ENCODE peak calls at places on chromosomes 6 and 20, in seven cellular contexts. M is activated CD8-positive, alpha-beta memory T cell treated with anti-CD3 and anti-CD28 coated beads for 4 hours; P is psoas muscle; O is pulmonary artery endothelial cell; Z is iris pigment epithelial cell; Q is CD8-positive, alpha-beta T cell; E is ELR. I is an unnamed sample.

GRCh38 chr20:12072221-12072944 is 154.7 kb downstream of the BTBD3 start:
- DNase-seq in M (no peak), P (no peak), Q (no peak), E (no peak), O (no peak), Z (peak), I (no peak)

GRCh38 chr6:30824698-30825097 is 59.6 kb upstream of the DDR1 start:
- DNase-seq in E (no peak), Z (no peak), M (no peak), O (no peak), Q (no peak), P (no peak), I (no peak)

GRCh38 chr6:21201673-21202430 is 391.7 kb upstream of the SOX4 start:
- DNase-seq in M (no peak), O (no peak), Q (no peak), E (no peak), P (no peak), Z (no peak), I (no peak)

GRCh38 chr6:16544006-16544405 is 217.3 kb downstream of the ATXN1 start:
- DNase-seq in P (peak), Z (peak), E (no peak), M (no peak), O (no peak), Q (no peak), I (peak)

GRCh38 chr6:166361080-166361429 is 18.7 kb upstream of the SFT2D1 start:
- DNase-seq in M (no peak), P (peak), Z (no peak), E (no peak), O (no peak), Q (no peak), I (peak)

GRCh38 chr6:30396833-30397479 is 52.0 kb downstream of the RPP21 start:
- DNase-seq in E (peak), Q (peak), P (peak), O (peak), M (peak), Z (peak), I (peak)

GRCh38 chr20:17758010-17758409 is 58.2 kb downstream of the BANF2 start:
- DNase-seq in Z (no peak), O (no peak), P (no peak), M (no peak), Q (no peak), E (no peak), I (no peak)

GRCh38 chr6:47836639-47837038 is 54.8 kb downstream of the OPN5 start:
- DNase-seq in O (no peak), Q (no peak), E (no peak), Z (no peak), P (no peak), M (no peak), I (no peak)

GRCh38 chr20:17845701-17846475 is 122.7 kb downstream of the SNX5 start:
- DNase-seq in Q (no peak), P (peak), M (no peak), O (no peak), E (peak), Z (peak), I (no peak)

GRCh38 chr20:37902504-37903313 is at the start of gene VSTM2L:
- DNase-seq in Z (peak), M (no peak), E (peak), O (no peak), P (no peak), Q (no peak), I (peak)

GRCh38 chr6:140921366-140922226 is 1211.1 kb upstream of the GJE1 start:
- DNase-seq in P (no peak), O (peak), Q (no peak), E (peak), Z (peak), M (no peak), I (peak)

GRCh38 chr20:48682529-48683385 is 145.0 kb downstream of the PREX1 start:
- DNase-seq in Z (peak), P (peak), M (no peak), O (peak), E (peak), Q (no peak), I (peak)

GRCh38 chr6:31180500-31180899 is 10.0 kb upstream of the POU5F1 start:
- DNase-seq in M (peak), E (peak), Z (peak), Q (peak), O (no peak), P (peak), I (no peak)

GRCh38 chr20:4817230-4817671 is 95.5 kb downstream of the PRND start:
- DNase-seq in Q (no peak), E (peak), O (no peak), Z (no peak), M (no peak), P (no peak), I (no peak)

GRCh38 chr6:26030716-26031115 is 56.5 kb upstream of the HFE start:
- DNase-seq in P (no peak), Q (no peak), Z (no peak), M (no peak), O (no peak), E (no peak), I (no peak)

GRCh38 chr20:51978081-51978501 is 175.8 kb upstream of the SALL4 start:
- DNase-seq in P (no peak), O (no peak), Q (no peak), Z (no peak), E (no peak), M (no peak), I (no peak)

GRCh38 chr6:109690373-109690739 is 646 bp downstream of the AK9 start:
- DNase-seq in M (peak), Q (peak), E (peak), P (peak), O (no peak), Z (no peak), I (peak)

GRCh38 chr6:26375270-26375669 is 7.6 kb upstream of the BTN2A2 start:
- DNase-seq in Q (no peak), E (no peak), P (no peak), M (no peak), O (no peak), Z (no peak), I (no peak)

GRCh38 chr6:107121964-107122495 is 6.7 kb upstream of the BEND3 start:
- DNase-seq in P (no peak), O (no peak), E (no peak), M (no peak), Q (no peak), Z (no peak), I (no peak)

GRCh38 chr6:44104661-44105060 is 22.6 kb downstream of the MRPL14 start:
- DNase-seq in P (peak), M (no peak), Q (no peak), O (peak), E (peak), Z (no peak), I (peak)

GRCh38 chr6:38080349-38080748 is 260.8 kb downstream of the ZFAND3 start:
- DNase-seq in M (no peak), Q (no peak), E (peak), P (no peak), O (no peak), Z (peak), I (no peak)

GRCh38 chr6:40928738-40929137 is 110.3 kb downstream of the UNC5CL start:
- DNase-seq in Z (no peak), P (no peak), M (no peak), E (no peak), O (no peak), Q (no peak), I (no peak)

GRCh38 chr6:117399924-117400323 is 25.8 kb downstream of the ROS1 start:
- DNase-seq in E (peak), Q (no peak), O (no peak), M (no peak), P (no peak), Z (peak), I (peak)

GRCh38 chr6:161261797-161262196 is 12.1 kb downstream of the AGPAT4 start:
- DNase-seq in Z (no peak), O (no peak), P (no peak), E (no peak), M (no peak), Q (no peak), I (no peak)

GRCh38 chr6:142844065-142844755 is 100.8 kb downstream of the HIVEP2 start:
- DNase-seq in P (no peak), E (peak), O (no peak), Q (no peak), Z (peak), M (no peak), I (no peak)

GRCh38 chr6:164296411-164296810 is 881.9 kb downstream of the QKI start:
- DNase-seq in Z (no peak), M (no peak), P (no peak), Q (no peak), O (no peak), E (no peak), I (peak)

GRCh38 chr6:34154668-34155447 is 9.0 kb upstream of the GRM4 start:
- DNase-seq in M (peak), P (peak), O (no peak), E (peak), Q (peak), Z (peak), I (peak)

GRCh38 chr20:40265872-40266533 is 423.0 kb downstream of the MAFB start:
- DNase-seq in P (no peak), O (no peak), E (peak), Z (peak), Q (no peak), M (no peak), I (peak)

GRCh38 chr6:156658186-156658585 is 119.0 kb upstream of the ARID1B start:
- DNase-seq in M (no peak), P (no peak), Z (peak), Q (no peak), O (no peak), E (no peak), I (peak)

I was measured in myocyte.